ENCODE peak calls at places on chromosome 11, in ten cellular contexts. P is HCT116, T is heart right ventricle, J is spleen, E is thoracic aorta, M is AG04450, K is pancreas, S is GM23338, D is psoas muscle, H is foreskin keratinocyte. V is an unnamed sample.

GRCh38 chr11:102494216-102494615 is 36.3 kb downstream of the MMP7 start:
- DNase-seq in M (no peak), T (no peak), P (peak; percentile 59), H (peak; percentile 69), D (no peak), J (no peak), E (no peak), K (peak; percentile 62), S (no peak), V (peak; percentile 40)

GRCh38 chr11:128903248-128904041 is 12.3 kb downstream of the KCNJ5 start:
- DNase-seq in T (no peak), M (no peak), E (no peak), D (no peak), K (no peak), P (no peak), J (no peak), H (peak; percentile 90), S (peak; percentile 79), V (no peak)

GRCh38 chr11:55942785-55943392 is 6.7 kb upstream of the OR5I1 start:
- DNase-seq in K (no peak), H (peak; percentile 28), J (no peak), M (no peak), T (no peak), E (no peak), P (peak; percentile 18), D (no peak), S (peak; percentile 84), V (no peak)

GRCh38 chr11:14908214-14908880 is 16.3 kb upstream of the CYP2R1 start:
- DNase-seq in H (peak; percentile 40), K (peak; percentile 30), T (no peak), E (no peak), P (peak; percentile 51), D (no peak), S (peak; percentile 70), J (no peak), M (no peak), V (peak; percentile 30)

GRCh38 chr11:46026616-46027293 is 94.5 kb downstream of the PHF21A start:
- DNase-seq in K (no peak), E (no peak), P (no peak), S (no peak), M (no peak), D (no peak), T (no peak), H (peak; percentile 78), J (no peak), V (no peak)

GRCh38 chr11:83280256-83280655 is 5.9 kb downstream of the CCDC90B start:
- DNase-seq in H (no peak), M (no peak), K (no peak), S (no peak), E (no peak), D (no peak), J (no peak), T (no peak), P (no peak), V (no peak)

GRCh38 chr11:106943089-106943488 is 75.2 kb downstream of the GUCY1A2 start:
- DNase-seq in H (no peak), S (no peak), K (no peak), E (no peak), P (no peak), M (no peak), J (no peak), D (no peak), T (no peak), V (no peak)

GRCh38 chr11:80165763-80166162 is 724.9 kb upstream of the TENM4 start:
- DNase-seq in E (no peak), T (no peak), K (no peak), J (no peak), S (no peak), P (no peak), H (peak; percentile 82), D (no peak), M (no peak), V (no peak)

GRCh38 chr11:60924906-60925684 is 835 bp downstream of the TMEM132A start:
- DNase-seq in T (no peak), J (peak; percentile 78), D (no peak), S (peak; percentile 51), M (no peak), P (no peak), H (no peak), E (no peak), K (no peak), V (no peak)

GRCh38 chr11:60923326-60923725 is 934 bp upstream of the TMEM132A start:
- DNase-seq in H (no peak), D (no peak), S (no peak), J (no peak), E (no peak), K (no peak), T (no peak), P (no peak), M (no peak), V (no peak)

GRCh38 chr11:60922906-60923305 is 1.4 kb upstream of the TMEM132A start:
- DNase-seq in T (no peak), J (peak; percentile 59), K (no peak), D (no peak), M (no peak), H (no peak), P (no peak), S (no peak), E (no peak), V (no peak)

GRCh38 chr11:60923800-60924109 is 505 bp upstream of the TMEM132A start:
- DNase-seq in E (no peak), T (no peak), K (no peak), H (no peak), J (peak; percentile 76), S (no peak), D (no peak), P (no peak), M (no peak), V (no peak)

GRCh38 chr11:60924110-60924905 is at the start of gene TMEM132A:
- DNase-seq in H (peak; percentile 58), J (peak; percentile 87), P (peak; percentile 37), S (peak; percentile 93), M (no peak), E (no peak), K (peak; percentile 63), D (peak; percentile 78), T (peak; percentile 73), V (peak; percentile 53)
- H3K27ac ChIP-seq in H (peak within 1 kb of the TSS; percentile 90), J (no peak within 1 kb of the TSS), P (peak within 1 kb of the TSS; percentile 71), S (no peak within 1 kb of the TSS), M (peak within 1 kb of the TSS; percentile 52), E (no peak within 1 kb of the TSS), K (no peak within 1 kb of the TSS), D (no peak within 1 kb of the TSS), T (peak within 1 kb of the TSS; percentile 53), V (no peak within 1 kb of the TSS)

GRCh38 chr11:62591448-62592215 is at the start of gene TUT1:
- DNase-seq in D (peak; percentile 97), E (peak; percentile 91), P (peak; percentile 99), H (peak; percentile 98), T (peak; percentile 97), S (peak; percentile 100), M (peak; percentile 97), J (peak; percentile 97), K (peak; percentile 97), V (peak; percentile 99)
- TF ChIP-seq CTCF in D (no peak), E (no peak), P (no peak), H (peak; percentile 34), T (no peak), S (no peak), M (no peak), J (peak; percentile 41), K (no peak), V (no peak)

DNA sequence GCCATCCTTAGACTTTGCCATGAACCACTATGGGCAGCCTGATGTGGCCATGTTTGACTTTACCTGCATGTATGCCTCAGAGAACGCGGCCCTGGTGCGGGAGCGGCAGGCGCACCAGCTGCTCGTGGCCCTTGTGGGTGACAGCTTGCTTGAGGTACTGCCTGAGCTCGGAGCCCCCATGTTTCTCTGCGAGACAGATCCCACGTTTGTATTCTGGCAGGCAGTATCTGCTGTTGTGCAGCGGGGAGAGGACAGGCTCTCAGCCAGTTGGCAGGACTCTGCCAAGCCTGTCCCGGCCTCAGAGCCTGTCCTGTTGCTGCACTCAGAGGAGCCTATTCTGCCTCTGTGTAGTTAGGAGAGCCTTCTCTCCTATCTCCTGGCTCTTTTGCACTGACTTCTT is 109.9 kb downstream of the MICAL2 start:
- DNase-seq in P (no peak), D (peak; percentile 83), J (no peak), S (no peak), M (no peak), K (no peak), T (peak; percentile 75), H (no peak), E (no peak), V (peak; percentile 73)
- H3K27ac ChIP-seq in P (no peak overlapping the region), D (no peak overlapping the region), J (no peak overlapping the region), S (no peak overlapping the region), M (no peak overlapping the region), K (peak overlapping the region; percentile 33), T (peak overlapping the region; percentile 65), H (no peak overlapping the region), E (peak overlapping the region; percentile 95), V (peak overlapping the region; percentile 41)

GRCh38 chr11:34166806-34167740 is 61.6 kb downstream of the NAT10 start:
- DNase-seq in S (no peak), M (no peak), J (no peak), H (no peak), K (no peak), E (no peak), D (peak; percentile 14), T (no peak), P (no peak), V (no peak)

GRCh38 chr11:34165121-34165520 is 59.7 kb downstream of the NAT10 start:
- DNase-seq in D (peak; percentile 46), K (no peak), T (no peak), J (no peak), P (no peak), H (no peak), M (no peak), S (no peak), E (no peak), V (no peak)

GRCh38 chr11:34168642-34169051 is 63.2 kb downstream of the NAT10 start:
- DNase-seq in M (no peak), E (no peak), H (no peak), S (no peak), D (peak; percentile 50), T (no peak), J (no peak), K (no peak), P (no peak), V (peak; percentile 78)

GRCh38 chr11:34167961-34168360 is 62.5 kb downstream of the NAT10 start:
- DNase-seq in J (no peak), M (no peak), S (no peak), T (no peak), P (no peak), H (no peak), K (no peak), E (no peak), D (peak; percentile 59), V (peak; percentile 21)

DNA sequence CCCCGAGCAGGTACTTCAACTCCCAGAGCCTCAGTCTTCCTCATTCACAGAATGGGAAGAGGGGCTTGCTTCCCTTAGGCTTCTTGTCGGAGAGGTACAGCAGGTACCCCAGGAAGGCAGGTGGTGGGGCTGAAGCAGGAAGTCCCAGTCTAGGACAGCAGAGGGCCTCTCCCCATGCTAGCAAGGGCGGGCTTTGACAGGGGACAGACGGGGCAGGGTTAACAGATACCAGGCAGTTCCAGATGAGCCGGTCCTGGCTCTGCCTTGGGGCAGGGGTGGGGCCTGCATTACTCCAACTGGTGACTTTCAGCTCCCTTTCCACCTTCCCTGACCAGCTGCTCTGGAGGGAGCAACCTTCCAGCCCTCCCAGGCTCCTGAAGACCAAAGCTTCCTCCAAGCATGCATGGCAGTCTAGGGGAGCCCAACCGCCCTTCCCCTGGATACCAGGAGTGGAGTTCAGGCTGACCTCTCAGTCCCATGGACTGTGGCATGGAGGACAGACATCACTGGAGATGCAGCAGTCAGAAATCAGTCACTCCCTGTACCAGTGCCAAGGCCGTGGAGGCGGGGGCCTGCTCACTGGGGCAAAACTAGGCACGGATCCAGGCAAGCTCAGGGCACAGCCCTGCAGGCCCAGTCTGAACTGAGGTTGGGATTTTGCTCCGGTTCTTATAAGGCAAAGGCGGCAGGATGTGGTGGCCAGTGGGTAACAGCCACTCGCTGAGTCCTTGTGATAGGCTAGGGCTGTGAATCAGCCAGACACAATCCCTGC is 60.5 kb downstream of the NAT10 start:
- DNase-seq in P (no peak), E (no peak), K (no peak), H (peak; percentile 15), D (peak; percentile 39), T (peak; percentile 27), J (no peak), M (no peak), S (peak; percentile 30), V (peak; percentile 31)
- TF ChIP-seq CTCF in P (no peak), E (no peak), K (no peak), H (peak; percentile 40), D (no peak), T (no peak), J (no peak), M (no peak), S (peak; percentile 41), V (no peak)